ENCODE peak calls at places on chromosomes 6 and 20, in nine cellular contexts. E, R, X, V, F, H, O, T and C are unnamed samples.

GRCh38 chr20:54197621-54198604 is 10.0 kb upstream of the PFDN4 start:
- DNase-seq in V (no peak), R (no peak), T (no peak), E (no peak), H (peak; percentile 49), O (no peak), X (peak; percentile 80), F (no peak), C (no peak)

GRCh38 chr6:13283340-13283739 is 45.0 kb downstream of the TBC1D7 start:
- DNase-seq in R (no peak), O (no peak), X (no peak), H (no peak), E (no peak), V (no peak), T (no peak), F (no peak), C (no peak)

GRCh38 chr6:167671977-167672687 is 154.6 kb upstream of the AFDN start:
- DNase-seq in R (no peak), V (no peak), X (no peak), H (no peak), E (no peak), T (no peak), F (no peak), O (no peak), C (no peak)

GRCh38 chr6:4932506-4932903 is 71.3 kb downstream of the RPP40 start:
- DNase-seq in H (no peak), V (no peak), E (no peak), X (no peak), R (no peak), T (no peak), F (no peak), O (no peak), C (no peak)

GRCh38 chr6:110221738-110222137 is 41.5 kb downstream of the CDC40 start:
- DNase-seq in X (peak; percentile 25), R (no peak), V (no peak), E (no peak), F (no peak), O (no peak), T (no peak), H (peak; percentile 7), C (no peak)

GRCh38 chr20:63624486-63624885 is 2.4 kb downstream of the GMEB2 start:
- DNase-seq in X (peak; percentile 63), V (peak; percentile 20), R (no peak), H (peak; percentile 49), F (no peak), T (no peak), O (no peak), E (no peak), C (peak; percentile 46)

GRCh38 chr6:159343709-159344108 is 174.5 kb downstream of the FNDC1 start:
- DNase-seq in X (no peak), R (no peak), F (no peak), H (no peak), T (no peak), V (no peak), E (no peak), O (no peak), C (no peak)

GRCh38 chr20:39491711-39492110 is 529.6 kb downstream of the DHX35 start:
- DNase-seq in V (no peak), O (no peak), F (no peak), T (no peak), X (no peak), E (no peak), H (no peak), R (no peak), C (no peak)

GRCh38 chr6:79077680-79078056 is 386 bp downstream of the PHIP start:
- DNase-seq in T (peak; percentile 57), F (peak; percentile 53), V (no peak), X (no peak), O (no peak), H (no peak), E (no peak), R (peak; percentile 46), C (no peak)

GRCh38 chr6:136608991-136609390 is 58.8 kb upstream of the MAP7 start:
- DNase-seq in T (no peak), F (no peak), O (no peak), V (no peak), R (no peak), E (no peak), H (peak; percentile 94), X (peak; percentile 75), C (no peak)

GRCh38 chr20:5056801-5057599 is 55.7 kb upstream of the SLC23A2 start:
- DNase-seq in R (peak; percentile 28), V (no peak), O (peak; percentile 73), E (no peak), X (peak; percentile 40), F (no peak), H (peak; percentile 46), T (peak; percentile 34), C (peak; percentile 95)

GRCh38 chr6:170093658-170094596 is 197.0 kb downstream of the DLL1 start:
- DNase-seq in X (no peak), E (peak; percentile 11), V (peak; percentile 62), T (no peak), O (no peak), R (peak; percentile 8), F (no peak), H (no peak), C (no peak)

GRCh38 chr6:34491091-34491430 is 25.2 kb downstream of the PACSIN1 start:
- DNase-seq in O (no peak), R (no peak), F (no peak), E (peak; percentile 37), H (peak; percentile 23), X (peak; percentile 29), T (no peak), V (no peak), C (no peak)

GRCh38 chr20:24722586-24722985 is 226.5 kb upstream of the CST7 start:
- DNase-seq in O (no peak), F (no peak), R (no peak), E (no peak), X (no peak), H (no peak), T (no peak), V (no peak), C (no peak)

GRCh38 chr6:38371312-38371672 is 268.4 kb downstream of the BTBD9 start:
- DNase-seq in X (no peak), H (no peak), F (no peak), T (no peak), V (no peak), E (peak; percentile 36), O (no peak), R (no peak), C (no peak)

GRCh38 chr20:10061641-10062040 is 26.9 kb downstream of the ANKEF1 start:
- DNase-seq in H (no peak), O (no peak), V (no peak), X (no peak), E (no peak), F (no peak), R (no peak), T (no peak), C (peak; percentile 16)

GRCh38 chr6:122730775-122731386 is 48.6 kb upstream of the FABP7 start:
- DNase-seq in T (no peak), O (no peak), E (no peak), R (no peak), V (no peak), F (no peak), H (peak; percentile 54), X (peak; percentile 65), C (peak; percentile 12)

GRCh38 chr20:57040924-57041323 is 225.5 kb downstream of the BMP7 start:
- DNase-seq in E (peak; percentile 36), T (no peak), R (no peak), O (no peak), X (no peak), V (no peak), F (no peak), H (peak; percentile 4), C (no peak)

DNA sequence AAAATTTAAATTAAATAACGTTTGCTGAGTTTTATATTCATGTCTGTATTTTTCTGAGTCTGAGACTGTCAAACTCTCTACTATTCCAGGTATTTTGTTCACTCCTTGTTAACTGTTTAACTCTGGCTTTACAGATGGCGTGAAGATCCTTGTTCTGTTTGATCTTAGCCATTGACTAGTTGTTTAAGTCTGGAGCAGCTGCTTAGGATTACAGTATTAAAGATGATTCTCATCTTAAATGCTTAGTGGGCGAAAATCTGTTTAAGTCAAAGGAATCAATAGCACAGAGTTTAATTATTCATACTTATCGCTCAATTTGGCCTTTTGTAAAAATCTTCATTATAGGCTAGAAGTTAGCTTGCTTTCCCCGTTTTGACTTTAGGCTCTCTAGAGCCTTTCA is 2.4 kb downstream of the PHACTR2 start:
- DNase-seq in E (no peak), V (no peak), X (no peak), H (no peak), T (no peak), F (no peak), R (no peak), O (no peak), C (no peak)
- H3K4me3 ChIP-seq in E (no peak overlapping the region), V (peak overlapping the region; percentile 83), X (peak overlapping the region; percentile 70), H (peak overlapping the region; percentile 48), T (no peak overlapping the region), F (no peak overlapping the region), R (no peak overlapping the region), O (no peak overlapping the region), C (no peak overlapping the region)

GRCh38 chr6:134517863-134518262 is 200.0 kb upstream of the SGK1 start:
- DNase-seq in R (no peak), O (no peak), V (no peak), E (no peak), F (no peak), X (peak; percentile 54), H (no peak), T (no peak), C (no peak)
- H3K4me3 ChIP-seq in R (no peak overlapping the region), O (no peak overlapping the region), V (no peak overlapping the region), E (no peak overlapping the region), F (no peak overlapping the region), X (no peak overlapping the region), H (no peak overlapping the region), T (no peak overlapping the region), C (no peak overlapping the region)

GRCh38 chr6:154247119-154247814 is 109.3 kb downstream of the IPCEF1 start:
- DNase-seq in O (peak; percentile 60), R (no peak), F (no peak), T (no peak), H (no peak), X (no peak), V (no peak), E (no peak), C (peak; percentile 39)
- H3K4me3 ChIP-seq in O (peak overlapping the region; percentile 75), R (no peak overlapping the region), F (no peak overlapping the region), T (no peak overlapping the region), H (no peak overlapping the region), X (no peak overlapping the region), V (no peak overlapping the region), E (no peak overlapping the region), C (peak overlapping the region; percentile 38)

GRCh38 chr6:142631517-142632385 is 313.2 kb downstream of the HIVEP2 start:
- DNase-seq in H (no peak), T (no peak), O (no peak), E (no peak), R (no peak), F (no peak), V (no peak), X (no peak), C (no peak)

GRCh38 chr6:142633317-142633716 is 311.7 kb downstream of the HIVEP2 start:
- DNase-seq in X (no peak), F (no peak), V (no peak), O (no peak), E (no peak), R (no peak), H (no peak), T (no peak), C (no peak)

GRCh38 chr6:142621822-142622221 is 320.0 kb downstream of the ADGRG6 start:
- DNase-seq in T (no peak), F (no peak), H (no peak), V (no peak), R (no peak), X (no peak), O (no peak), E (no peak), C (no peak)

GRCh38 chr6:142624978-142625715 is 319.8 kb downstream of the HIVEP2 start:
- DNase-seq in F (no peak), X (no peak), E (no peak), O (no peak), T (no peak), R (no peak), H (no peak), V (no peak), C (no peak)

GRCh38 chr6:142627474-142627873 is 317.5 kb downstream of the HIVEP2 start:
- DNase-seq in R (no peak), O (peak; percentile 6), X (no peak), T (no peak), H (no peak), E (no peak), V (no peak), F (no peak), C (no peak)
- H3K4me3 ChIP-seq in R (no peak overlapping the region), O (peak overlapping the region; percentile 30), X (no peak overlapping the region), T (no peak overlapping the region), H (peak overlapping the region; percentile 38), E (no peak overlapping the region), V (no peak overlapping the region), F (no peak overlapping the region), C (no peak overlapping the region)